ENCODE peak calls at places on chromosomes 3 and 15, in six cellular contexts. L is fibroblast of pulmonary artery, V is astrocyte of the cerebellum, T is lower leg skin, Q is colonic mucosa, P is CD14-positive monocyte. G is an unnamed sample.

GRCh38 chr15:36818260-36818659 is 238.8 kb downstream of the CDIN1 start:
- DNase-seq in T (no peak), P (no peak), V (no peak), Q (no peak), L (no peak), G (no peak)

GRCh38 chr3:46947981-46948791 is 28.4 kb downstream of the CCDC12 start:
- DNase-seq in P (peak), Q (peak), L (peak), V (no peak), T (peak), G (peak)

GRCh38 chr3:172213168-172213567 is 173.8 kb downstream of the FNDC3B start:
- DNase-seq in Q (no peak), V (no peak), P (no peak), L (peak), T (no peak), G (no peak)

GRCh38 chr15:66505430-66505811 is 295 bp downstream of the ZWILCH start:
- DNase-seq in V (no peak), P (no peak), T (no peak), Q (no peak), L (peak), G (no peak)

GRCh38 chr3:64399205-64399800 is 174.0 kb upstream of the PRICKLE2 start:
- DNase-seq in T (peak), L (peak), V (peak), Q (peak), P (no peak), G (peak)

GRCh38 chr3:97691354-97691753 is 73.2 kb upstream of the ARL6 start:
- DNase-seq in T (no peak), L (no peak), P (no peak), Q (no peak), V (no peak), G (no peak)

GRCh38 chr3:180934638-180935037 is 22.2 kb downstream of the FXR1 start:
- DNase-seq in V (no peak), L (no peak), Q (no peak), T (no peak), P (no peak), G (no peak)

GRCh38 chr3:131360191-131360590 is 21.4 kb upstream of the NUDT16 start:
- DNase-seq in Q (no peak), L (no peak), T (no peak), P (no peak), V (no peak), G (no peak)

GRCh38 chr3:123499316-123499715 is 50.4 kb upstream of the ADCY5 start:
- DNase-seq in T (no peak), V (peak), P (no peak), Q (no peak), L (peak), G (no peak)

GRCh38 chr15:68298882-68299381 is 21.4 kb downstream of the FEM1B start:
- DNase-seq in L (no peak), P (no peak), T (peak), V (no peak), Q (peak), G (no peak)

GRCh38 chr3:95752199-95752598 is 1062.2 kb upstream of the EPHA6 start:
- DNase-seq in P (no peak), Q (no peak), T (no peak), L (no peak), V (no peak), G (peak)

GRCh38 chr15:89749951-89750559 is 994 bp downstream of the MESP1 start:
- DNase-seq in V (no peak), T (no peak), Q (no peak), L (no peak), P (no peak), G (peak)

GRCh38 chr3:74091204-74091603 is 466.5 kb upstream of the PDZRN3 start:
- DNase-seq in T (no peak), L (no peak), P (no peak), V (no peak), Q (no peak), G (no peak)

GRCh38 chr15:92909131-92909781 is 9.1 kb downstream of the CHD2 start:
- DNase-seq in Q (no peak), P (no peak), T (no peak), V (peak), L (peak), G (no peak)

GRCh38 chr3:67357610-67358458 is 296.6 kb downstream of the SUCLG2 start:
- DNase-seq in T (no peak), Q (no peak), P (no peak), L (peak), V (no peak), G (peak)

GRCh38 chr3:64441861-64442260 is 216.6 kb upstream of the PRICKLE2 start:
- DNase-seq in L (no peak), P (no peak), T (no peak), V (no peak), Q (no peak), G (no peak)

GRCh38 chr3:147328711-147329110 is 77.6 kb downstream of the ZIC4 start:
- DNase-seq in L (no peak), P (no peak), V (no peak), Q (no peak), T (no peak), G (no peak)

GRCh38 chr15:45611305-45611704 is 23.5 kb upstream of the SQOR start:
- DNase-seq in T (no peak), P (no peak), V (no peak), L (peak), Q (no peak), G (peak)
- TF ChIP-seq CTCF in T (no peak), P (peak), V (peak), L (peak), Q (peak), G (no peak)

DNA sequence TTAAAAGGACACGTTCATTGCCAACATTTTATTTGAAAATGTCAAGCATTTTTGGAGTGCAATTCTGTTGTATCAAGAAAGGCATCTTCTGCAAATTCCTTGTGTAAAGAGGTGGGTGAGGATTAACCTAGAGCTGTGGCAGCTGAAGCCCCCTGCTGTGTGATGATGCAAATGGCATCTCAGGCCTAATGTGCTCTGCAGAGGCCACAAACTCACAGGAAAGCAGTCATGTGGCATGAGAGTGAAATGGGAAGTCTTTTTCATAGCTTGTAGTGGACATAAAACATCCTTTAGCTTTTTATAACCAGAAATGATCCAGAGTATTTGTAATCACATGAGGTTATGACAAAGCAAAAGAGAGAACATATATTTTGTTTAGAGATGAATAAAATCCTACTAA is 6.4 kb downstream of the CADM2 start:
- DNase-seq in T (no peak), P (no peak), V (peak), Q (no peak), L (peak), G (peak)
- TF ChIP-seq CTCF in T (no peak), P (no peak), V (no peak), Q (no peak), L (no peak), G (peak)

DNA sequence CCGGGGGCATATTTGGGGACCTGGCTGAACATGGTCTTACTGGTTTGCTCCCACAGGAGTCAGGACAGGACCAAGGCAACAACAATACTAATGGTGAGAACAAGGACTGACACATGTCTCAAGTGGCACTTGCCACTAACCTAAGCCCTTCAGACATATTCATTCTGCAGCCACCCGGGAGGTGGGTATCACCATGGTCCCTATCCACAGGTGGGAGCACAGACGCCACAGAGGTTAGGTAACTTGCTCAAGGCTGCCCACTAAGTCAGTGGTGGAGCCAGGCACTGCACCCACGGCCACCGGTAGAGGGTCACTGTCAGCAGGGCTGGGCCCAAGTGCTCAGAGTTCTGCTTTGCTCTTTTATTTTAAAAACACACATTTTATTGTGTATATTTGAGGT is 29.8 kb upstream of the SLC41A3 start:
- DNase-seq in V (no peak), Q (no peak), L (no peak), T (no peak), P (peak), G (peak)
- TF ChIP-seq CTCF in V (peak), Q (no peak), L (peak), T (no peak), P (no peak), G (peak)

GRCh38 chr15:75808563-75808962 is 34.7 kb upstream of the UBE2Q2 start:
- DNase-seq in Q (no peak), P (no peak), L (no peak), T (no peak), V (no peak), G (no peak)

GRCh38 chr15:75814794-75815193 is 28.5 kb upstream of the UBE2Q2 start:
- DNase-seq in T (no peak), Q (no peak), P (no peak), V (no peak), L (no peak), G (no peak)

GRCh38 chr15:75811616-75812015 is 31.6 kb upstream of the UBE2Q2 start:
- DNase-seq in Q (no peak), T (no peak), V (no peak), L (no peak), P (no peak), G (no peak)

GRCh38 chr15:75810874-75811498 is 32.3 kb upstream of the UBE2Q2 start:
- DNase-seq in P (no peak), T (no peak), Q (no peak), L (no peak), V (no peak), G (no peak)

GRCh38 chr15:75809986-75810750 is 33.1 kb upstream of the UBE2Q2 start:
- DNase-seq in T (no peak), Q (peak), P (no peak), L (peak), V (no peak), G (peak)
- TF ChIP-seq CTCF in T (no peak), Q (peak), P (peak), L (peak), V (peak), G (peak)

DNA sequence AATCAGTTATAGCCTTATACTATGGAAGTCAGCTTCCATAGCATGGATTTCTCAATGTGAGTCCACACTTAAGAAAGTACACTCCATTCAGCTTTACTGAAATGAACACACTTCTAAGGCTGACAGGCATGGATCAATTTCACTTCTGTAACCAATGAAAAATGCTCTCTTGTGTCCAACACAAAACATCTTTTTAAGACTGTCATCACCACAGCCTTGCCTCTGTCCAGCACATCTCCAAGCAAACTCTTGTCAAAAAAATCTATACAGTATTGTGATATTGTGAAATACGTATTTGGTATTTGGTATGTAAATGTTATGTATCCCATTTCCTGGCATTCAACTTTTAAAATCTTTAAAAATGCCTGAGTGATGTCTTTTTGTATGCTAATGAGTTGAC is 208.7 kb downstream of the RAP2B start:
- DNase-seq in P (no peak), V (no peak), L (no peak), Q (no peak), T (no peak), G (no peak)
- TF ChIP-seq CTCF in P (no peak), V (no peak), L (no peak), Q (no peak), T (no peak), G (no peak)

GRCh38 chr3:23915537-23916108 is 1.2 kb downstream of the NKIRAS1 start:
- DNase-seq in T (no peak), V (peak), L (peak), P (no peak), Q (no peak), G (no peak)

GRCh38 chr3:23913182-23913581 is 3.6 kb downstream of the NKIRAS1 start:
- DNase-seq in V (no peak), P (no peak), T (no peak), L (no peak), Q (no peak), G (no peak)

GRCh38 chr3:23916886-23917815 is at the start of the genes NKIRAS1 and RPL15:
- DNase-seq in P (peak), V (peak), L (peak), T (peak), Q (peak), G (peak)

GRCh38 chr3:23913873-23914743 is 2.7 kb downstream of the NKIRAS1 start:
- DNase-seq in P (no peak), V (no peak), T (no peak), Q (no peak), L (no peak), G (no peak)

DNA sequence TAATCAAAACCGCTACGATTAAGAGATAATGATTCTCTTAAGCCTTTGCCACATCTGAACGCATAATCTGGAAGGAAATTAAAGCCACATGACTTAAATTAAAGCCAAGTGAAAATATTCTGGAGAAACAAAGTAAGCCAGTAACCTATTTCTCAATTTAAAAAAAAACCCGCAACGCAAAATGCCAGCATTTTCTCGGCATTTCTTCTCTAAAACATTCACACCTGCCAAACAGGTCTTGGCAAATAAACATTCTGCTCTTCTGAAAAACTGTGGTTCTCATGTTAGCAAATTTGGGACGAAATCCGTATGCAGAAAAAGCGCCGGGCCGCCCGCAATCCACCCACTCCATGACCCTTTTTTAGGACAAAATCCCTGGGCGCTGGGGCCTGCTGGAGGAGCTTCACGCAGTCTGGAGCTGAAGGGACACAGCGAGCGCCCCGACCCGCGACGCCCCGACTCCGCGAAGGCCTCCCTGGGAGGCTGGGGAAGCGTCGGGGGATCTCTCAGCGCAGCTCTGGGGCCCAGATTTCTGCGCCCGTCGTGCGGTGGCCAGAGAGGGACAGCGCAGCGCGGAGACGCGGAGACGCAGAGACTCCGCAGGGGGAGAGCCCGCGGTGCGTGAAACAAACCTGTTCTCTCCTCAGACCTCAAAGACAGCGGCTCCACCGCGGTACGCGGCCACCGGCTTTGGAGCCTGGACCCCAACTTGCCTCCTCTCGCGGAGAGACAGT is 471 bp downstream of the NKIRAS1 start:
- DNase-seq in T (peak), V (no peak), Q (peak), L (no peak), P (peak), G (no peak)
- TF ChIP-seq CTCF in T (no peak), V (no peak), Q (no peak), L (no peak), P (no peak), G (no peak)

GRCh38 chr3:129628169-129628522 is 21.7 kb upstream of the PLXND1 start:
- DNase-seq in Q (no peak), V (no peak), L (no peak), T (no peak), P (no peak), G (no peak)
- TF ChIP-seq CTCF in Q (peak), V (no peak), L (no peak), T (no peak), P (peak), G (no peak)

G was measured in Calu3.